ENCODE peak calls at places on chromosomes 5 and 9, in seven cellular contexts. G is stimulated activated CD8-positive, alpha-beta memory T cell treated with anti-CD3 and anti-CD28 coated beads, Interleukin-4, amount 100 ng/mL, for 24 hours; D is astrocyte of the spinal cord; U is ELR; R is lung; F is activated CD8-positive, alpha-beta memory T cell treated with anti-CD3 and anti-CD28 coated beads for 24 hours; Y is mammary epithelial cell. O is an unnamed sample.
A peak's percentile ranks its signal among the peaks of the same experiment; 100 is the strongest.

GRCh38 chr5:38598994-38599611 is 42.7 kb upstream of the LIFR start:
- DNase-seq in G (no peak), D (peak; percentile 90), U (peak; percentile 94), R (peak; percentile 6), F (no peak), Y (peak; percentile 75), O (no peak)

GRCh38 chr5:147168578-147169327 is 66.1 kb upstream of the STK32A start:
- DNase-seq in G (no peak), D (peak; percentile 58), U (peak; percentile 8), R (no peak), F (no peak), Y (peak; percentile 8), O (no peak)

GRCh38 chr5:137760294-137761019 is 6.3 kb upstream of the HNRNPA0 start:
- DNase-seq in G (no peak), D (no peak), U (no peak), R (no peak), F (no peak), Y (no peak), O (no peak)

GRCh38 chr9:89941875-89942274 is 337.1 kb downstream of the GADD45G start:
- DNase-seq in G (no peak), D (peak; percentile 61), U (peak; percentile 5), R (no peak), F (no peak), Y (peak; percentile 60), O (no peak)

GRCh38 chr5:64744914-64745313 is 23.6 kb downstream of the SREK1IP1 start:
- DNase-seq in G (no peak), D (no peak), U (no peak), R (no peak), F (no peak), Y (no peak), O (no peak)

GRCh38 chr5:140038373-140038957 is 4.6 kb downstream of the NRG2 start:
- DNase-seq in G (no peak), D (peak; percentile 70), U (peak; percentile 42), R (no peak), F (no peak), Y (peak; percentile 20), O (no peak)

GRCh38 chr9:95592931-95593330 is 76.2 kb upstream of the PTCH1 start:
- DNase-seq in G (no peak), D (no peak), U (no peak), R (no peak), F (no peak), Y (no peak), O (no peak)

GRCh38 chr5:172782169-172783039 is 11.4 kb upstream of the DUSP1 start:
- DNase-seq in G (no peak), D (peak; percentile 58), U (peak; percentile 74), R (no peak), F (no peak), Y (peak; percentile 63), O (no peak)

GRCh38 chr9:90961375-90961774 is 159.8 kb downstream of the SYK start:
- DNase-seq in G (no peak), D (peak; percentile 43), U (no peak), R (peak; percentile 42), F (no peak), Y (peak; percentile 80), O (no peak)

GRCh38 chr5:102758576-102758975 is 3.5 kb downstream of the PAM start:
- DNase-seq in G (no peak), D (peak; percentile 56), U (peak; percentile 37), R (no peak), F (no peak), Y (peak; percentile 33), O (no peak)

GRCh38 chr5:124581866-124582650 is 164.4 kb downstream of the ZNF608 start:
- DNase-seq in G (no peak), D (no peak), U (no peak), R (no peak), F (no peak), Y (no peak), O (no peak)

GRCh38 chr5:81482595-81482994 is 88.7 kb upstream of the ACOT12 start:
- DNase-seq in G (no peak), D (no peak), U (no peak), R (no peak), F (no peak), Y (no peak), O (no peak)

GRCh38 chr9:14314929-14315753 is 1.2 kb upstream of the NFIB start:
- DNase-seq in G (no peak), D (peak; percentile 92), U (peak; percentile 32), R (peak; percentile 93), F (peak; percentile 62), Y (peak; percentile 85), O (no peak)

GRCh38 chr9:137049544-137050449 is 3.8 kb upstream of the NPDC1 start:
- DNase-seq in G (no peak), D (peak; percentile 23), U (peak; percentile 63), R (no peak), F (no peak), Y (no peak), O (no peak)

GRCh38 chr5:128478386-128479368 is 59.4 kb downstream of the FBN2 start:
- DNase-seq in G (no peak), D (no peak), U (no peak), R (no peak), F (no peak), Y (no peak), O (no peak)

GRCh38 chr5:176652136-176652535 is 4.9 kb downstream of the TSPAN17 start:
- DNase-seq in G (no peak), D (no peak), U (no peak), R (no peak), F (no peak), Y (no peak), O (no peak)

GRCh38 chr5:82886911-82887310 is 190.3 kb downstream of the TMEM167A start:
- DNase-seq in G (no peak), D (peak; percentile 23), U (no peak), R (no peak), F (no peak), Y (no peak), O (no peak)

GRCh38 chr5:167889276-167889675 is 402.2 kb upstream of the WWC1 start:
- DNase-seq in G (no peak), D (no peak), U (no peak), R (no peak), F (no peak), Y (no peak), O (no peak)

GRCh38 chr5:95841914-95842812 is 19.6 kb upstream of the GLRX start:
- DNase-seq in G (no peak), D (no peak), U (peak; percentile 78), R (peak; percentile 54), F (peak; percentile 47), Y (peak; percentile 37), O (no peak)

GRCh38 chr9:82970359-82970758 is 92.6 kb downstream of the RASEF start:
- DNase-seq in G (no peak), D (no peak), U (no peak), R (no peak), F (no peak), Y (no peak), O (no peak)

GRCh38 chr9:110128664-110129329 is 79.2 kb downstream of the C9orf152 start:
- DNase-seq in G (no peak), D (no peak), U (no peak), R (no peak), F (no peak), Y (no peak), O (no peak)

GRCh38 chr5:125750538-125751186 is 672.5 kb upstream of the GRAMD2B start:
- DNase-seq in G (no peak), D (no peak), U (peak; percentile 3), R (no peak), F (no peak), Y (peak; percentile 37), O (no peak)

GRCh38 chr5:35030426-35030825 is 17.3 kb downstream of the AGXT2 start:
- DNase-seq in G (no peak), D (no peak), U (peak; percentile 37), R (no peak), F (no peak), Y (no peak), O (no peak)

GRCh38 chr5:37501152-37501551 is 122.0 kb downstream of the WDR70 start:
- DNase-seq in G (no peak), D (peak; percentile 23), U (peak; percentile 46), R (no peak), F (no peak), Y (no peak), O (no peak)